ENCODE peak calls at places on chromosomes 5 and 9, in nine cellular contexts. R, C, E, W, L, Y, N, I and D are unnamed samples.

GRCh38 chr9:97548819-97549540 is 47.5 kb downstream of the TMOD1 start:
- DNase-seq in E (no peak), C (no peak), W (no peak), L (no peak), N (no peak), R (no peak), Y (no peak), I (no peak), D (no peak)

GRCh38 chr5:16520806-16521205 is 55.2 kb upstream of the ZNF622 start:
- DNase-seq in N (no peak), R (no peak), Y (no peak), E (no peak), C (no peak), L (no peak), W (no peak), I (no peak), D (no peak)

GRCh38 chr5:158051036-158051435 is 192.1 kb upstream of the CLINT1 start:
- DNase-seq in R (no peak), C (no peak), W (no peak), Y (no peak), L (no peak), E (no peak), N (no peak), I (no peak), D (no peak)

GRCh38 chr5:79481574-79481973 is 32.4 kb downstream of the HOMER1 start:
- DNase-seq in C (no peak), Y (no peak), E (no peak), I (no peak), W (no peak), R (no peak), L (no peak), N (no peak), D (no peak)

GRCh38 chr5:102792705-102793104 is 37.6 kb downstream of the PAM start:
- DNase-seq in E (no peak), Y (no peak), L (no peak), R (no peak), N (no peak), C (no peak), I (no peak), W (no peak), D (no peak)

GRCh38 chr9:125663127-125663526 is 43.9 kb downstream of the MAPKAP1 start:
- DNase-seq in W (no peak), C (no peak), L (no peak), N (no peak), E (no peak), R (no peak), I (no peak), Y (no peak), D (peak; percentile 5)

GRCh38 chr5:143229896-143230675 is 173.4 kb downstream of the NR3C1 start:
- DNase-seq in L (peak; percentile 73), R (no peak), N (peak; percentile 85), Y (no peak), E (no peak), W (no peak), I (no peak), C (no peak), D (peak; percentile 83)

GRCh38 chr9:3028535-3028934 is 184.6 kb upstream of the PUM3 start:
- DNase-seq in E (no peak), W (no peak), C (no peak), Y (no peak), L (no peak), N (no peak), I (no peak), R (no peak), D (no peak)

GRCh38 chr9:123131258-123131657 is 97.8 kb downstream of the GPR21 start:
- DNase-seq in C (no peak), L (no peak), W (no peak), Y (no peak), R (no peak), I (no peak), N (no peak), E (no peak), D (no peak)

GRCh38 chr9:129141066-129142041 is 30.1 kb downstream of the PTPA start:
- DNase-seq in L (no peak), R (no peak), Y (no peak), C (no peak), W (peak; percentile 65), E (peak; percentile 94), I (peak; percentile 44), N (peak; percentile 70), D (peak; percentile 61)
- TF ChIP-seq CTCF in L (no peak), R (no peak), Y (no peak), C (no peak), W (no peak), E (no peak), I (no peak), N (peak; percentile 13), D (no peak)

GRCh38 chr9:93686127-93686879 is 109.9 kb downstream of the PHF2 start:
- DNase-seq in I (no peak), W (no peak), R (no peak), N (no peak), Y (peak; percentile 43), L (no peak), C (no peak), E (no peak), D (no peak)

GRCh38 chr9:93686880-93687236 is 110.5 kb downstream of the PHF2 start:
- DNase-seq in Y (no peak), C (no peak), E (no peak), I (no peak), N (no peak), W (no peak), L (no peak), R (no peak), D (no peak)

GRCh38 chr9:93683331-93684134 is 107.1 kb downstream of the PHF2 start:
- DNase-seq in N (no peak), C (no peak), L (no peak), Y (peak; percentile 43), E (no peak), R (peak; percentile 7), I (no peak), W (peak; percentile 2), D (no peak)

GRCh38 chr9:93684161-93684765 is 107.9 kb downstream of the PHF2 start:
- DNase-seq in N (no peak), W (peak; percentile 3), Y (no peak), R (peak; percentile 4), L (no peak), I (no peak), C (no peak), E (no peak), D (no peak)

DNA sequence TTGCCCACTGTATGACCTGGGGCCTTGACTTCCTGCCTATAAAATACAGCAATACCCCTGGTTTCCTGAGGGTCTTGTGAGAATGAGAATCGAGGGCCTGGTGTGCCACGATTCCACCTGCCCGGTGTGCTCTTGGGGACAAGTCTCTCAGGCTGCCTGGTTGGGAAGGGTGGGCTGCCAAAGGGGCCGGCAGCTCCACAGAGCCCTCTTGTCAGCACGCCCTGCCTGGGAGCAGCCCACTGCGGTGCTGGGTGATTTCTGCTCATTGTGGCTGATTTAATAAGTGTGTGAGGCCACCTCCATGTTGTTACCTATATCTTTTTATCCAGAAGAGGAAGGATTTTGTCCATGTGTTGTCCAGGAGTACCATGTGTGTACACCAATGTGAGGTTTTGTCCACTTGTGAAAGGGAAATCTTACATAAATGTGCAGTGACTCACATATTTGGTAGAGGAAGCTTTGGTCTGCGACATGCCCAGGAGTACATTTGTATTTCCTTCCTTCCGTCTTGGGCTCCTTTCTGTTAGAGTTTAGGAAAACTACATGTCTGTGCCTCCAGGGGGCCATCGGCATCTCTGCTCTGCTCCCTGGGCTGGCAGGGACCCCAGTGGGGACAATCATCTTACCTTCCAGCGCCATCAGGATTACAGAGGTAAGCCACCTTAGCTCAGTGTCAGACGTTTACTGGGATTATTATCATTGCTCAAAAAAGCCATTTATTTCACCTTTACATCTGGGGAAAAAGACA is 108.6 kb downstream of the PHF2 start:
- DNase-seq in W (no peak), E (no peak), R (peak; percentile 36), N (no peak), C (no peak), Y (no peak), I (no peak), L (no peak), D (no peak)
- TF ChIP-seq CTCF in W (no peak), E (no peak), R (no peak), N (peak; percentile 5), C (no peak), Y (no peak), I (no peak), L (no peak), D (no peak)

DNA sequence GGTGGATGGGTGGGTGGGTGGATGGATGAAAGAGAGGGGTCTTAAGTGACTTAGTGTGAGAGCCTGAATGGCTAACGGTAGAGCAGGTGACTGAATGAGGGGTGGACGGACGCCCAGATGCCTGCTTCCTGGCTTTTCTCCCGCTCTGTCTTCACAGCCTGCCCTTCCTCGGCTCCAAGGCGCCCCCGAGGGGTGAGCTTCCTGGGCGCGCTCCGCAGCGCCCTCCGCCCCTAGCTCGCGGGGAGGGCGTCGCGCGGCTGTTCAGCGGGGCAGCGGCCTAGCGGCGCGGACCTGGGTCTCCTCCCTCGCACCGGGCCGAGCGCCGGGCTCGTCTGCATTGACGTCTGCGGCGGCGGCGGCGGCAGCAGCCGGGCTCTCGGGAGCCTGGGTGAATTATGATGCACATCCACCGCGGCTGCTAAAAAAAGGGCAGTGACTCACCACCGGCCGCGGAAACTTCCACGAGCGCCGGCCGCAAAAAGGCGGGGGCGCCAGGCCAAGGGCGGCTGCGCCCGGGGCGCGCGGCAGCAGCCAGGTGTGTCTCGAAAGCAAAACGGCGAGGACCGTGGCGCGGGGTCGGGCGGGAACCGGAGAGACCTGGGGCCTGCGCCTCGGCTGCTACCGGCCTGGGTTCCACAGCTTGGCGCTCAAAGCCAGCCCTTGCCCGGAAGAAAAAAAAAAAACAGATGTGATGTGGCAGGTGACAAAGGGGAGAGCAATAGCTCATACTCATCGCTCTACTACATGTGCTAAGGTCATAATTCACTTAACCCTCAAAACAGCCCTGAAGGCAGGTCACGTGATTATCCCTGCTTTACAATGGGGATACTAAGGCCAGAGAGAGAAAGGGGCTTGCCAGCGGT is 143.0 kb upstream of the ADRA1B start:
- DNase-seq in L (peak; percentile 87), W (peak; percentile 20), R (peak; percentile 60), C (peak; percentile 34), N (peak; percentile 82), I (peak; percentile 86), E (peak; percentile 78), Y (peak; percentile 61), D (peak; percentile 93)
- TF ChIP-seq CTCF in L (no peak), W (no peak), R (no peak), C (no peak), N (no peak), I (no peak), E (no peak), Y (no peak), D (no peak)

GRCh38 chr5:43154424-43154823 is 33.7 kb downstream of the ZNF131 start:
- DNase-seq in I (no peak), C (no peak), W (no peak), Y (no peak), N (no peak), L (no peak), E (no peak), R (no peak), D (no peak)
- TF ChIP-seq CTCF in I (no peak), C (no peak), W (no peak), Y (no peak), N (no peak), L (no peak), E (no peak), R (no peak), D (no peak)